ENCODE peak calls at places on chromosomes 16 and 17, in four cellular contexts. One of them, this sample, is unnamed. For H3K9me3, the result is how much of the 10 kb centered on the place peaks cover.

GRCh38 chr16:30934827-30935557 is 11.6 kb downstream of the FBXL19 start:
- DNase-seq in uterus: no peak
- DNase-seq in CD8-positive, alpha-beta T cell: no peak
- DNase-seq in naive thymus-derived CD4-positive, alpha-beta T cell: no peak
- DNase-seq in this sample: no peak

GRCh38 chr16:74682556-74682955 is 15.9 kb upstream of the RFWD3 start:
- DNase-seq in uterus: no peak
- DNase-seq in CD8-positive, alpha-beta T cell: no peak
- DNase-seq in naive thymus-derived CD4-positive, alpha-beta T cell: no peak
- DNase-seq in this sample: no peak

GRCh38 chr17:40554646-40555295 is 10.5 kb downstream of the CCR7 start:
- DNase-seq in uterus: peak
- DNase-seq in CD8-positive, alpha-beta T cell: no peak
- DNase-seq in naive thymus-derived CD4-positive, alpha-beta T cell: no peak
- DNase-seq in this sample: peak

GRCh38 chr16:3890091-3890490 is 9.6 kb upstream of the CREBBP start:
- DNase-seq in uterus: no peak
- DNase-seq in CD8-positive, alpha-beta T cell: no peak
- DNase-seq in naive thymus-derived CD4-positive, alpha-beta T cell: no peak
- DNase-seq in this sample: no peak

GRCh38 chr17:17141860-17142552 is 64.1 kb downstream of the PLD6 start:
- DNase-seq in uterus: peak
- DNase-seq in CD8-positive, alpha-beta T cell: peak
- DNase-seq in naive thymus-derived CD4-positive, alpha-beta T cell: peak
- DNase-seq in this sample: peak

GRCh38 chr16:56609463-56609921 is 1.1 kb downstream of the MT2A start:
- DNase-seq in uterus: no peak
- DNase-seq in CD8-positive, alpha-beta T cell: peak
- DNase-seq in naive thymus-derived CD4-positive, alpha-beta T cell: peak
- DNase-seq in this sample: peak

GRCh38 chr17:50033316-50033715 is 22.6 kb upstream of the ITGA3 start:
- DNase-seq in uterus: no peak
- DNase-seq in CD8-positive, alpha-beta T cell: no peak
- DNase-seq in naive thymus-derived CD4-positive, alpha-beta T cell: no peak
- DNase-seq in this sample: no peak

GRCh38 chr17:16927641-16928321 is 44.1 kb downstream of the TNFRSF13B start:
- DNase-seq in uterus: no peak
- DNase-seq in CD8-positive, alpha-beta T cell: no peak
- DNase-seq in naive thymus-derived CD4-positive, alpha-beta T cell: no peak
- DNase-seq in this sample: no peak

GRCh38 chr17:57671546-57672204 is 73.4 kb downstream of the CCDC182 start:
- DNase-seq in uterus: peak
- DNase-seq in CD8-positive, alpha-beta T cell: peak
- DNase-seq in naive thymus-derived CD4-positive, alpha-beta T cell: peak
- DNase-seq in this sample: peak

GRCh38 chr17:9557846-9558245 is 17.8 kb downstream of the STX8 start:
- DNase-seq in uterus: no peak
- DNase-seq in CD8-positive, alpha-beta T cell: no peak
- DNase-seq in naive thymus-derived CD4-positive, alpha-beta T cell: no peak
- DNase-seq in this sample: no peak

GRCh38 chr17:71110326-71110725 is 941.0 kb downstream of the KCNJ2 start:
- DNase-seq in uterus: no peak
- DNase-seq in CD8-positive, alpha-beta T cell: no peak
- DNase-seq in naive thymus-derived CD4-positive, alpha-beta T cell: no peak
- DNase-seq in this sample: no peak

GRCh38 chr17:41413982-41414381 is 10.4 kb downstream of the KRT37 start:
- DNase-seq in uterus: no peak
- DNase-seq in CD8-positive, alpha-beta T cell: no peak
- DNase-seq in naive thymus-derived CD4-positive, alpha-beta T cell: no peak
- DNase-seq in this sample: no peak

GRCh38 chr16:88421871-88422433 is 31.1 kb upstream of the ZFPM1 start:
- DNase-seq in uterus: no peak
- DNase-seq in CD8-positive, alpha-beta T cell: no peak
- DNase-seq in naive thymus-derived CD4-positive, alpha-beta T cell: no peak
- DNase-seq in this sample: no peak

GRCh38 chr17:967122-967521 is 12.5 kb downstream of the NXN start:
- DNase-seq in uterus: no peak
- DNase-seq in CD8-positive, alpha-beta T cell: no peak
- DNase-seq in naive thymus-derived CD4-positive, alpha-beta T cell: no peak
- DNase-seq in this sample: no peak

GRCh38 chr17:57281887-57282653 is 25.7 kb downstream of the MSI2 start:
- DNase-seq in uterus: no peak
- DNase-seq in CD8-positive, alpha-beta T cell: no peak
- DNase-seq in naive thymus-derived CD4-positive, alpha-beta T cell: no peak
- DNase-seq in this sample: no peak

GRCh38 chr16:17149904-17150483 is 320.8 kb downstream of the XYLT1 start:
- DNase-seq in uterus: no peak
- DNase-seq in CD8-positive, alpha-beta T cell: no peak
- DNase-seq in naive thymus-derived CD4-positive, alpha-beta T cell: no peak
- DNase-seq in this sample: no peak

GRCh38 chr17:28182559-28182958 is 136.4 kb upstream of the TMEM97 start:
- DNase-seq in uterus: no peak
- DNase-seq in CD8-positive, alpha-beta T cell: no peak
- DNase-seq in naive thymus-derived CD4-positive, alpha-beta T cell: no peak
- DNase-seq in this sample: no peak

GRCh38 chr17:29581583-29582253 is 7.7 kb downstream of the GIT1 start:
- DNase-seq in uterus: no peak
- DNase-seq in CD8-positive, alpha-beta T cell: no peak
- DNase-seq in naive thymus-derived CD4-positive, alpha-beta T cell: no peak
- DNase-seq in this sample: no peak

GRCh38 chr16:29745126-29745852 is 501 bp downstream of the C16orf54 start:
- DNase-seq in uterus: no peak
- DNase-seq in CD8-positive, alpha-beta T cell: peak
- DNase-seq in naive thymus-derived CD4-positive, alpha-beta T cell: peak
- DNase-seq in this sample: peak

GRCh38 chr16:50338371-50339231 is 30.2 kb downstream of the BRD7 start:
- DNase-seq in uterus: no peak
- DNase-seq in CD8-positive, alpha-beta T cell: peak
- DNase-seq in naive thymus-derived CD4-positive, alpha-beta T cell: no peak
- DNase-seq in this sample: no peak

GRCh38 chr17:18933102-18934058 is 18.6 kb upstream of the SLC5A10 start:
- DNase-seq in uterus: no peak
- DNase-seq in CD8-positive, alpha-beta T cell: no peak
- DNase-seq in naive thymus-derived CD4-positive, alpha-beta T cell: no peak
- DNase-seq in this sample: no peak

GRCh38 chr17:14699569-14700190 is 398.8 kb downstream of the HS3ST3B1 start:
- DNase-seq in uterus: no peak
- DNase-seq in CD8-positive, alpha-beta T cell: no peak
- DNase-seq in naive thymus-derived CD4-positive, alpha-beta T cell: no peak
- DNase-seq in this sample: no peak

GRCh38 chr17:7862692-7863437 is 5.1 kb downstream of the CYB5D1 start:
- DNase-seq in uterus: peak
- DNase-seq in CD8-positive, alpha-beta T cell: peak
- DNase-seq in naive thymus-derived CD4-positive, alpha-beta T cell: no peak
- DNase-seq in this sample: no peak

GRCh38 chr17:31596382-31597323 is 205.2 kb downstream of the RAB11FIP4 start:
- DNase-seq in uterus: peak
- DNase-seq in CD8-positive, alpha-beta T cell: no peak
- DNase-seq in naive thymus-derived CD4-positive, alpha-beta T cell: no peak
- DNase-seq in this sample: no peak

GRCh38 chr17:60631119-60631518 is 31.1 kb downstream of the PPM1D start:
- DNase-seq in uterus: no peak
- DNase-seq in CD8-positive, alpha-beta T cell: no peak
- DNase-seq in naive thymus-derived CD4-positive, alpha-beta T cell: no peak
- DNase-seq in this sample: no peak

GRCh38 chr17:50056961-50057330 is 1.0 kb downstream of the ITGA3 start:
- DNase-seq in uterus: no peak
- DNase-seq in CD8-positive, alpha-beta T cell: no peak
- DNase-seq in naive thymus-derived CD4-positive, alpha-beta T cell: no peak
- DNase-seq in this sample: no peak

GRCh38 chr16:48607056-48607825 is 2.7 kb downstream of the N4BP1 start:
- DNase-seq in uterus: no peak
- DNase-seq in CD8-positive, alpha-beta T cell: no peak
- DNase-seq in naive thymus-derived CD4-positive, alpha-beta T cell: no peak
- DNase-seq in this sample: no peak

GRCh38 chr17:11535231-11535630 is 63.0 kb upstream of the DNAH9 start:
- DNase-seq in uterus: no peak
- DNase-seq in CD8-positive, alpha-beta T cell: no peak
- DNase-seq in naive thymus-derived CD4-positive, alpha-beta T cell: no peak
- DNase-seq in this sample: no peak

GRCh38 chr17:51653902-51654301 is 393.6 kb downstream of the UTP18 start:
- DNase-seq in uterus: no peak
- DNase-seq in CD8-positive, alpha-beta T cell: no peak
- DNase-seq in naive thymus-derived CD4-positive, alpha-beta T cell: no peak
- DNase-seq in this sample: no peak

GRCh38 chr17:82316651-82317393 is 586 bp downstream of the CD7 start:
- DNase-seq in uterus: no peak
- DNase-seq in CD8-positive, alpha-beta T cell: peak
- DNase-seq in naive thymus-derived CD4-positive, alpha-beta T cell: no peak
- DNase-seq in this sample: no peak
- H3K9me3 ChIP-seq in uterus: under half
- H3K9me3 ChIP-seq in CD8-positive, alpha-beta T cell: under half
- H3K9me3 ChIP-seq in naive thymus-derived CD4-positive, alpha-beta T cell: under half
- H3K9me3 ChIP-seq in this sample: under half

GRCh38 chr17:27106347-27106981 is 187.4 kb upstream of the WSB1 start:
- DNase-seq in uterus: no peak
- DNase-seq in CD8-positive, alpha-beta T cell: no peak
- DNase-seq in naive thymus-derived CD4-positive, alpha-beta T cell: no peak
- DNase-seq in this sample: no peak
- H3K9me3 ChIP-seq in uterus: under half
- H3K9me3 ChIP-seq in CD8-positive, alpha-beta T cell: under half
- H3K9me3 ChIP-seq in naive thymus-derived CD4-positive, alpha-beta T cell: under half
- H3K9me3 ChIP-seq in this sample: under half

GRCh38 chr16:1461146-1461545 is 13.7 kb downstream of the CLCN7 start:
- DNase-seq in uterus: peak
- DNase-seq in CD8-positive, alpha-beta T cell: no peak
- DNase-seq in naive thymus-derived CD4-positive, alpha-beta T cell: no peak
- DNase-seq in this sample: no peak
- H3K9me3 ChIP-seq in uterus: under half
- H3K9me3 ChIP-seq in CD8-positive, alpha-beta T cell: under half
- H3K9me3 ChIP-seq in naive thymus-derived CD4-positive, alpha-beta T cell: under half
- H3K9me3 ChIP-seq in this sample: under half

GRCh38 chr16:67445913-67446907 is 15.3 kb downstream of the HSD11B2 start:
- DNase-seq in uterus: peak
- DNase-seq in CD8-positive, alpha-beta T cell: no peak
- DNase-seq in naive thymus-derived CD4-positive, alpha-beta T cell: no peak
- DNase-seq in this sample: no peak
- H3K9me3 ChIP-seq in uterus: under half
- H3K9me3 ChIP-seq in CD8-positive, alpha-beta T cell: under half
- H3K9me3 ChIP-seq in naive thymus-derived CD4-positive, alpha-beta T cell: under half
- H3K9me3 ChIP-seq in this sample: under half

GRCh38 chr17:78674595-78675315 is 97.6 kb upstream of the DNAH17 start:
- DNase-seq in uterus: no peak
- DNase-seq in CD8-positive, alpha-beta T cell: no peak
- DNase-seq in naive thymus-derived CD4-positive, alpha-beta T cell: no peak
- DNase-seq in this sample: no peak

GRCh38 chr17:78673395-78673794 is 96.2 kb upstream of the DNAH17 start:
- DNase-seq in uterus: no peak
- DNase-seq in CD8-positive, alpha-beta T cell: no peak
- DNase-seq in naive thymus-derived CD4-positive, alpha-beta T cell: no peak
- DNase-seq in this sample: no peak

GRCh38 chr17:78672880-78673371 is 95.7 kb upstream of the DNAH17 start:
- DNase-seq in uterus: no peak
- DNase-seq in CD8-positive, alpha-beta T cell: no peak
- DNase-seq in naive thymus-derived CD4-positive, alpha-beta T cell: no peak
- DNase-seq in this sample: no peak

GRCh38 chr17:78675316-78675616 is 98.1 kb upstream of the DNAH17 start:
- DNase-seq in uterus: no peak
- DNase-seq in CD8-positive, alpha-beta T cell: no peak
- DNase-seq in naive thymus-derived CD4-positive, alpha-beta T cell: no peak
- DNase-seq in this sample: no peak

DNA sequence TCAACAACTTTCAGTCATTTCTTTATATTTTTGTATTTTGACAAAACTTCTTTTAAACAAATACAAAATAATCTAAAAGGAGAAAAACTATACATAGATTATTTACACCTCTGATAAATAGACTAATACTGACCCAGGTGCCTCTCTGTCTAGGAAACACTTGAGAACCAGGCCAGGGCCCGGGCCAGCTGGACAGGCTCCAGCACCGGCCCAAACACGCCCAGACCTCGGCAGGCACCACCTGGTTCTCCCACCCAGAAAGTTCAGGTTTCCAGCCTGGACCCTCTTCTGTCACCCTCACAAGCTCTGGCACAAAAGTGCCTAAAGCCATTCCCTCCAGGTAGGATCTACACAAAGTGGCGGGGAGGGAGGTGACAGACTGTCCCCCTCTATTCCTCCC is 97.0 kb upstream of the DNAH17 start:
- DNase-seq in uterus: no peak
- DNase-seq in CD8-positive, alpha-beta T cell: no peak
- DNase-seq in naive thymus-derived CD4-positive, alpha-beta T cell: no peak
- DNase-seq in this sample: no peak
- H3K9me3 ChIP-seq in uterus: under half
- H3K9me3 ChIP-seq in CD8-positive, alpha-beta T cell: under half
- H3K9me3 ChIP-seq in naive thymus-derived CD4-positive, alpha-beta T cell: under half
- H3K9me3 ChIP-seq in this sample: under half

GRCh38 chr17:21816592-21817567 is 124.6 kb downstream of the KCNJ18 start:
- DNase-seq in uterus: no peak
- DNase-seq in CD8-positive, alpha-beta T cell: no peak
- DNase-seq in naive thymus-derived CD4-positive, alpha-beta T cell: no peak
- DNase-seq in this sample: no peak
- H3K9me3 ChIP-seq in uterus: under half
- H3K9me3 ChIP-seq in CD8-positive, alpha-beta T cell: under half
- H3K9me3 ChIP-seq in naive thymus-derived CD4-positive, alpha-beta T cell: under half
- H3K9me3 ChIP-seq in this sample: under half

GRCh38 chr16:35731341-35732040 is 2272.1 kb downstream of the TP53TG3F start:
- DNase-seq in uterus: no peak
- DNase-seq in CD8-positive, alpha-beta T cell: no peak
- DNase-seq in naive thymus-derived CD4-positive, alpha-beta T cell: no peak
- DNase-seq in this sample: no peak
- H3K9me3 ChIP-seq in uterus: under half
- H3K9me3 ChIP-seq in CD8-positive, alpha-beta T cell: under half
- H3K9me3 ChIP-seq in naive thymus-derived CD4-positive, alpha-beta T cell: half or more
- H3K9me3 ChIP-seq in this sample: under half